ENCODE peak calls at places on chromosomes 16 and 17, in four cellular contexts. One of them, this sample, is unnamed.

GRCh38 chr17:2692781-2693135 is 18.8 kb downstream of the CLUH start:
- DNase-seq in GM03348: no peak
- DNase-seq in hepatocyte: no peak
- DNase-seq in GM13977: peak
- DNase-seq in this sample: no peak

GRCh38 chr17:58277107-58277506 is 3.6 kb downstream of the MPO start:
- DNase-seq in GM03348: no peak
- DNase-seq in hepatocyte: no peak
- DNase-seq in GM13977: peak
- DNase-seq in this sample: no peak

GRCh38 chr16:72203401-72203800 is 31.4 kb upstream of the PMFBP1 start:
- DNase-seq in hepatocyte: no peak
- DNase-seq in GM03348: peak
- DNase-seq in GM13977: peak
- DNase-seq in this sample: no peak

GRCh38 chr17:77011173-77012011 is 129.4 kb upstream of the SEC14L1 start:
- DNase-seq in GM13977: no peak
- DNase-seq in GM03348: peak
- DNase-seq in hepatocyte: peak
- DNase-seq in this sample: peak

GRCh38 chr16:73956592-73957495 is 339.8 kb upstream of the PSMD7 start:
- DNase-seq in hepatocyte: peak
- DNase-seq in GM03348: peak
- DNase-seq in GM13977: peak
- DNase-seq in this sample: peak

GRCh38 chr17:40490289-40490853 is 11.1 kb downstream of the TNS4 start:
- DNase-seq in GM13977: no peak
- DNase-seq in GM03348: peak
- DNase-seq in hepatocyte: peak
- DNase-seq in this sample: peak

GRCh38 chr16:68275611-68276191 is 11.4 kb downstream of the SLC7A6 start:
- DNase-seq in GM13977: peak
- DNase-seq in GM03348: no peak
- DNase-seq in hepatocyte: no peak
- DNase-seq in this sample: no peak

GRCh38 chr16:30741461-30741914 is 6.7 kb upstream of the PHKG2 start:
- DNase-seq in GM13977: no peak
- DNase-seq in hepatocyte: peak
- DNase-seq in GM03348: peak
- DNase-seq in this sample: peak

GRCh38 chr17:38750312-38751121 is 2.0 kb upstream of the PSMB3 start:
- DNase-seq in hepatocyte: peak
- DNase-seq in GM03348: no peak
- DNase-seq in GM13977: no peak
- DNase-seq in this sample: no peak